ENCODE peak calls at places on chromosomes 13 and 19, in ten cellular contexts. B is lower leg skin; X is iPS-NIHi11; Q is stimulated activated CD4-positive, alpha-beta T cell treated with anti-CD3 and anti-CD28 coated beads, Interleukin-15, amount 100 ng/mL, for 1 hour; G is progenitor cell of endocrine pancreas; C is activated CD4-positive, alpha-beta T cell treated with anti-CD3 and anti-CD28 coated beads for 4 hours; K is HFF-Myc; V is heart left ventricle; L is colonic mucosa; H is activated naive CD8-positive, alpha-beta T cell treated with anti-CD3 and anti-CD28 coated beads for 36 hours. E is an unnamed sample.

GRCh38 chr19:31976775-31977536 is 368.5 kb upstream of the ZNF507 start:
- DNase-seq in V (no peak), K (no peak), X (no peak), B (no peak), C (no peak), L (no peak), Q (no peak), G (no peak), H (no peak), E (no peak)

GRCh38 chr13:77896977-77897376 is 21.7 kb downstream of the EDNRB start:
- DNase-seq in K (no peak), X (no peak), G (no peak), B (no peak), L (no peak), H (no peak), Q (no peak), C (no peak), V (no peak), E (no peak)

GRCh38 chr19:55165952-55166529 is 372 bp downstream of the DNAAF3 start:
- DNase-seq in V (peak), K (no peak), L (peak), H (peak), X (peak), B (no peak), G (peak), C (no peak), Q (no peak), E (peak)

GRCh38 chr13:102571075-102571474 is 25.7 kb upstream of the TPP2 start:
- DNase-seq in G (no peak), V (no peak), X (peak), L (no peak), Q (no peak), H (no peak), B (no peak), K (no peak), C (no peak), E (peak)

GRCh38 chr19:30670011-30670329 is 297.8 kb downstream of the ZNF536 start:
- DNase-seq in Q (no peak), H (no peak), B (no peak), G (no peak), K (no peak), X (no peak), C (no peak), V (no peak), L (no peak), E (peak)

GRCh38 chr13:23643828-23644419 is 73.7 kb downstream of the TNFRSF19 start:
- DNase-seq in K (no peak), C (no peak), G (no peak), V (no peak), X (no peak), Q (no peak), L (no peak), B (no peak), H (no peak), E (no peak)

GRCh38 chr13:96091932-96092253 is 2.0 kb downstream of the HS6ST3 start:
- DNase-seq in Q (no peak), H (no peak), C (no peak), B (no peak), L (no peak), G (no peak), V (no peak), X (no peak), K (no peak), E (no peak)

GRCh38 chr19:12838893-12839656 is 760 bp downstream of the MAST1 start:
- DNase-seq in K (no peak), H (no peak), X (no peak), Q (no peak), G (no peak), B (no peak), L (no peak), C (no peak), V (no peak), E (no peak)

GRCh38 chr19:47711652-47712239 is 1.5 kb upstream of the EHD2 start:
- DNase-seq in X (no peak), B (no peak), G (no peak), L (no peak), Q (no peak), H (no peak), V (no peak), K (no peak), C (no peak), E (no peak)

E was measured in GM23338.